ENCODE peak calls at places on chromosomes 2 and 18, in seven cellular contexts. E is GM12878, D is HCT116, V is HepG2, G is H1, C is K562, B is SK-N-SH. A is an unnamed sample.

GRCh38 chr18:79283341-79283879 is 112.3 kb upstream of the NFATC1 start:
- DNase-seq in G (no peak), E (no peak), D (no peak), B (peak), C (no peak), V (no peak), A (no peak)

GRCh38 chr18:7755753-7756475 is 188.8 kb downstream of the PTPRM start:
- DNase-seq in E (no peak), D (no peak), G (no peak), C (no peak), V (peak), B (no peak), A (no peak)

GRCh38 chr18:2854871-2855270 is 8.1 kb downstream of the EMILIN2 start:
- DNase-seq in D (no peak), E (no peak), G (no peak), B (no peak), V (no peak), C (peak), A (no peak)

GRCh38 chr2:8169443-8169842 is 512.4 kb upstream of the ID2 start:
- DNase-seq in C (no peak), G (no peak), B (no peak), E (no peak), V (no peak), D (no peak), A (no peak)

GRCh38 chr2:203705184-203705583 is 1.3 kb upstream of the CD28 start:
- DNase-seq in D (no peak), B (no peak), C (no peak), V (no peak), E (no peak), G (no peak), A (no peak)

GRCh38 chr2:237281900-237282306 is 132.1 kb downstream of the COL6A3 start:
- DNase-seq in D (no peak), C (no peak), B (no peak), G (no peak), E (no peak), V (no peak), A (no peak)

GRCh38 chr18:39732918-39733317 is 2167.3 kb upstream of the CELF4 start:
- DNase-seq in G (no peak), E (no peak), V (no peak), B (no peak), D (no peak), C (no peak), A (peak)

GRCh38 chr2:12932192-12932591 is 215.5 kb downstream of the TRIB2 start:
- DNase-seq in G (no peak), D (no peak), B (peak), V (no peak), C (peak), E (no peak), A (no peak)

GRCh38 chr2:164155558-164155957 is 419.8 kb upstream of the FIGN start:
- DNase-seq in C (no peak), V (no peak), D (no peak), B (no peak), G (no peak), E (no peak), A (no peak)

GRCh38 chr2:78992451-78992806 is 33.1 kb upstream of the REG3G start:
- DNase-seq in B (peak), C (peak), D (no peak), E (no peak), V (peak), G (peak), A (peak)

GRCh38 chr2:16739778-16740581 is 74.3 kb upstream of the CYRIA start:
- DNase-seq in V (no peak), C (no peak), B (no peak), E (no peak), D (no peak), G (no peak), A (no peak)

GRCh38 chr2:190497428-190497827 is 37.1 kb downstream of the NEMP2 start:
- DNase-seq in E (no peak), G (no peak), V (peak), D (no peak), B (no peak), C (peak), A (no peak)

GRCh38 chr2:30505500-30506180 is 58.6 kb downstream of the LCLAT1 start:
- DNase-seq in G (no peak), E (no peak), D (no peak), C (no peak), B (no peak), V (peak), A (no peak)

GRCh38 chr2:64488050-64488974 is 34.4 kb downstream of the LGALSL start:
- DNase-seq in D (peak), B (peak), V (peak), C (peak), G (peak), E (peak), A (peak)

GRCh38 chr18:21004721-21005120 is 106.9 kb downstream of the ROCK1 start:
- DNase-seq in C (no peak), B (no peak), D (no peak), E (no peak), G (no peak), V (no peak), A (no peak)

GRCh38 chr2:66470199-66470598 is 35.3 kb downstream of the MEIS1 start:
- DNase-seq in B (no peak), E (no peak), G (no peak), D (no peak), V (no peak), C (no peak), A (no peak)

GRCh38 chr2:109660046-109660860 is 46.1 kb downstream of the SOWAHC start:
- DNase-seq in C (peak), B (no peak), E (no peak), D (no peak), V (peak), G (no peak), A (peak)

GRCh38 chr18:58201728-58202405 is 157.8 kb downstream of the NEDD4L start:
- DNase-seq in B (no peak), D (no peak), C (no peak), G (no peak), E (no peak), V (no peak), A (no peak)

GRCh38 chr2:58479557-58480120 is 238.5 kb upstream of the FANCL start:
- DNase-seq in B (no peak), G (no peak), V (no peak), C (no peak), E (no peak), D (no peak), A (no peak)

GRCh38 chr2:143885461-143885860 is 634.5 kb downstream of the ZEB2 start:
- DNase-seq in D (no peak), V (no peak), B (no peak), C (no peak), G (no peak), E (no peak), A (no peak)

GRCh38 chr2:627340-627709 is 49.9 kb downstream of the TMEM18 start:
- DNase-seq in D (no peak), B (no peak), G (peak), C (no peak), E (no peak), V (no peak), A (no peak)

GRCh38 chr18:11529081-11529480 is 80.3 kb upstream of the SLC35G4 start:
- DNase-seq in V (no peak), G (no peak), D (no peak), C (no peak), B (no peak), E (no peak), A (no peak)

GRCh38 chr2:194822657-194823056 is 834.4 kb upstream of the SLC39A10 start:
- DNase-seq in C (no peak), G (no peak), D (peak), B (no peak), E (no peak), V (no peak), A (no peak)

GRCh38 chr2:237534380-237534779 is 32.0 kb upstream of the PRLH start:
- DNase-seq in D (no peak), C (no peak), G (no peak), V (no peak), B (no peak), E (no peak), A (no peak)

GRCh38 chr2:157443795-157444642 is at the start of gene CYTIP:
- DNase-seq in E (peak), G (no peak), C (peak), B (no peak), D (no peak), V (no peak), A (no peak)

GRCh38 chr2:140643761-140644187 is 1487.0 kb downstream of the LRP1B start:
- DNase-seq in B (no peak), C (no peak), V (no peak), G (no peak), E (no peak), D (no peak), A (no peak)

GRCh38 chr2:85409719-85410583 is at the start of gene CAPG:
- DNase-seq in V (no peak), D (no peak), G (peak), B (no peak), C (peak), E (no peak), A (no peak)

GRCh38 chr2:201888476-201888875 is 82.1 kb downstream of the CDK15 start:
- DNase-seq in E (no peak), D (no peak), V (no peak), G (no peak), B (no peak), C (no peak), A (no peak)

GRCh38 chr2:53964987-53965687 is 5.7 kb downstream of the PSME4 start:
- DNase-seq in V (no peak), E (no peak), D (no peak), B (no peak), G (no peak), C (no peak), A (no peak)

GRCh38 chr2:136131484-136131960 is 13.6 kb upstream of the CXCR4 start:
- DNase-seq in B (no peak), C (no peak), E (no peak), G (no peak), V (no peak), D (no peak), A (no peak)

GRCh38 chr2:41112228-41112627 is 660.3 kb upstream of the SLC8A1 start:
- DNase-seq in V (no peak), C (no peak), E (no peak), G (no peak), D (no peak), B (no peak), A (no peak)

GRCh38 chr2:214465386-214466146 is 54.7 kb downstream of the VWC2L start:
- DNase-seq in D (no peak), C (no peak), V (peak), B (no peak), E (no peak), G (no peak), A (peak)

GRCh38 chr2:219418570-219419189 is 503 bp downstream of the DES start:
- DNase-seq in D (no peak), V (no peak), B (no peak), E (no peak), G (no peak), C (no peak), A (no peak)

GRCh38 chr2:15766911-15767597 is 173.3 kb upstream of the MYCN start:
- DNase-seq in V (no peak), B (no peak), G (no peak), D (no peak), E (no peak), C (no peak), A (no peak)

GRCh38 chr2:43210467-43211303 is 15.7 kb downstream of the ZFP36L2 start:
- DNase-seq in V (peak), C (peak), D (no peak), G (no peak), E (no peak), B (no peak), A (no peak)

GRCh38 chr18:70578480-70578879 is 289.6 kb downstream of the SOCS6 start:
- DNase-seq in B (no peak), D (no peak), V (peak), C (peak), G (peak), E (no peak), A (no peak)

GRCh38 chr18:45090526-45091140 is 409.9 kb downstream of the SETBP1 start:
- DNase-seq in C (no peak), E (no peak), G (no peak), D (no peak), B (no peak), V (no peak), A (no peak)
- TF ChIP-seq JUND in C (no peak), E (no peak), G (no peak), D (no peak), B (no peak), V (no peak), A (no peak)

DNA sequence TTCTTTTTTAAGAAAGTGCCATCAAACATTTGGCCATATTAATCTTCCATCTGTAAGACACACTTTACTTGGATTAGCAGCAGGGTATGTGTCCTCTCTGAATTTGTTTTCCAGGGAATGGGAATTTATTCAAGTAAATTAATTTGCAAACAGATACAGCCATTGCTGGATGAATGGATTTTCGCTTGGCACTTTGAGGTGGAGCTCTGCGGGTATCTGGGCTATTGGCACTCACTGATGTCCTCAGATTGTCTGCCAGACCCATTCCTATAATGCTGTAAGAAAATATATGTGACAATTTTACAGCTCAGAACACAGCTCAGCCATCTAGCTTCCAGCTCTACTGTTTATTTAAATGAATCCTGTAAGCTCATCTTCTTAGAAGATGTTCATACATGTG is 201.2 kb upstream of the CDH20 start:
- DNase-seq in C (no peak), G (no peak), E (no peak), V (no peak), D (no peak), B (no peak), A (no peak)
- TF ChIP-seq JUND in C (no peak), G (no peak), E (no peak), V (no peak), D (no peak), B (no peak), A (no peak)

DNA sequence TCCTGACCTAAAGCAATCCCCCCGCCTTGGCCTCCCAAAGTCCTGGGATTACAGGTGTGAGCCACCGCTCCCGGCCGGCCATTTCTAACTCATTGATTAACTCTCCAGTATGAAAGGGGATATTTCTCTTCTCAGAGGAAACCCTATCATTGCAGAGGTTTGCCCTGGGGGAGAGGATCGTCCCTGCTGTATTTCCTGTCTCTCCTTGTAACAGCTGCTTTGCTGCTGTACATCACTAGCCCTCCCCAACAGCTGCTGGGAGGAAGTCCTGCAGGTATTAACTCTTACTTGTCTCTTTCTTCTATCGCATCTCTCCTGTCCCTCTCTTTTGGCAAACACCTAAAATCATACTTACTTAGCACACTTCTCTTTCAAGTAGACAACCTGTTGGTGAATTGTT is 219.0 kb upstream of the DSEL start:
- DNase-seq in E (no peak), D (no peak), B (no peak), G (no peak), V (no peak), C (no peak), A (no peak)
- TF ChIP-seq JUND in E (no peak), D (no peak), B (no peak), G (no peak), V (no peak), C (no peak), A (no peak)

GRCh38 chr2:150495993-150496627 is 8.6 kb upstream of the RND3 start:
- DNase-seq in G (no peak), V (no peak), C (no peak), D (no peak), E (no peak), B (no peak), A (no peak)
- TF ChIP-seq JUND in G (no peak), V (no peak), C (no peak), D (no peak), E (no peak), B (peak), A (no peak)

GRCh38 chr18:36350839-36351474 is 53.4 kb downstream of the FHOD3 start:
- DNase-seq in B (no peak), D (no peak), V (no peak), G (no peak), E (no peak), C (no peak), A (no peak)

GRCh38 chr18:36348331-36348730 is 50.8 kb downstream of the FHOD3 start:
- DNase-seq in C (no peak), D (no peak), V (no peak), B (no peak), G (no peak), E (no peak), A (no peak)

GRCh38 chr18:36350211-36350610 is 52.7 kb downstream of the FHOD3 start:
- DNase-seq in C (no peak), D (no peak), B (no peak), V (no peak), E (no peak), G (no peak), A (no peak)

GRCh38 chr18:36348971-36349417 is 51.5 kb downstream of the FHOD3 start:
- DNase-seq in B (no peak), G (no peak), C (no peak), V (no peak), D (no peak), E (no peak), A (no peak)

GRCh38 chr18:36349552-36349951 is 52.0 kb downstream of the FHOD3 start:
- DNase-seq in G (no peak), B (no peak), D (no peak), C (no peak), V (no peak), E (no peak), A (no peak)
- TF ChIP-seq JUND in G (no peak), B (no peak), D (no peak), C (no peak), V (no peak), E (no peak), A (no peak)

A was measured in T47D.